ENCODE peak calls at places on chromosome 20, in ten cellular contexts. Z, T, Y, G, F, H, W, R, P and K are unnamed samples.
A peak's percentile ranks its signal among the peaks of the same experiment; 100 is the strongest.

GRCh38 chr20:32966881-32967781 is 37.1 kb downstream of the SUN5 start:
- DNase-seq in R (no peak), Y (peak; percentile 10), H (no peak), W (no peak), P (peak; percentile 29), F (no peak), Z (no peak), G (no peak), T (no peak), K (peak; percentile 44)

GRCh38 chr20:62303327-62304226 is 780 bp downstream of the ADRM1 start:
- DNase-seq in R (no peak), T (peak; percentile 79), P (peak; percentile 65), F (no peak), Z (peak; percentile 30), W (no peak), G (no peak), Y (no peak), H (peak; percentile 8), K (peak; percentile 60)

GRCh38 chr20:3545401-3545925 is 74.6 kb downstream of the ATRN start:
- DNase-seq in H (no peak), Y (no peak), R (no peak), F (no peak), Z (no peak), G (no peak), P (no peak), W (no peak), T (no peak), K (no peak)

GRCh38 chr20:8394308-8394945 is 262.4 kb downstream of the PLCB1 start:
- DNase-seq in P (no peak), F (peak; percentile 23), H (peak; percentile 41), G (no peak), W (no peak), T (no peak), Z (no peak), Y (no peak), R (no peak), K (no peak)

GRCh38 chr20:34200020-34200419 is 41.2 kb upstream of the ASIP start:
- DNase-seq in T (no peak), W (no peak), H (no peak), P (no peak), Y (no peak), R (no peak), F (no peak), G (no peak), Z (no peak), K (no peak)

GRCh38 chr20:32743237-32744112 is at the start of gene COMMD7:
- DNase-seq in H (peak; percentile 38), Y (peak; percentile 71), G (peak; percentile 73), P (peak; percentile 71), Z (peak; percentile 66), F (no peak), R (no peak), T (peak; percentile 95), W (peak; percentile 80), K (peak; percentile 74)

GRCh38 chr20:8967641-8968245 is 101.1 kb upstream of the PLCB4 start:
- DNase-seq in T (no peak), W (no peak), G (no peak), Y (no peak), H (no peak), P (no peak), Z (no peak), F (no peak), R (no peak), K (no peak)

GRCh38 chr20:39066464-39066863 is 104.3 kb downstream of the DHX35 start:
- DNase-seq in F (no peak), G (no peak), Y (peak; percentile 87), Z (peak; percentile 31), W (no peak), R (no peak), H (no peak), P (no peak), T (no peak), K (no peak)

GRCh38 chr20:21052241-21052640 is 53.9 kb downstream of the LINC00237 start:
- DNase-seq in G (no peak), Y (no peak), Z (no peak), T (no peak), H (no peak), R (no peak), P (no peak), W (no peak), F (no peak), K (no peak)

GRCh38 chr20:21050710-21051109 is 55.4 kb downstream of the LINC00237 start:
- DNase-seq in R (no peak), T (no peak), H (no peak), G (no peak), W (no peak), Z (no peak), Y (no peak), F (no peak), P (no peak), K (no peak)

GRCh38 chr20:21046413-21047070 is 59.6 kb downstream of the LINC00237 start:
- DNase-seq in H (no peak), Z (no peak), G (no peak), F (no peak), Y (no peak), T (no peak), P (no peak), W (no peak), R (no peak), K (no peak)

GRCh38 chr20:21047981-21048380 is 58.2 kb downstream of the LINC00237 start:
- DNase-seq in H (no peak), W (no peak), Z (no peak), T (no peak), P (no peak), G (no peak), R (no peak), F (no peak), Y (no peak), K (no peak)

DNA sequence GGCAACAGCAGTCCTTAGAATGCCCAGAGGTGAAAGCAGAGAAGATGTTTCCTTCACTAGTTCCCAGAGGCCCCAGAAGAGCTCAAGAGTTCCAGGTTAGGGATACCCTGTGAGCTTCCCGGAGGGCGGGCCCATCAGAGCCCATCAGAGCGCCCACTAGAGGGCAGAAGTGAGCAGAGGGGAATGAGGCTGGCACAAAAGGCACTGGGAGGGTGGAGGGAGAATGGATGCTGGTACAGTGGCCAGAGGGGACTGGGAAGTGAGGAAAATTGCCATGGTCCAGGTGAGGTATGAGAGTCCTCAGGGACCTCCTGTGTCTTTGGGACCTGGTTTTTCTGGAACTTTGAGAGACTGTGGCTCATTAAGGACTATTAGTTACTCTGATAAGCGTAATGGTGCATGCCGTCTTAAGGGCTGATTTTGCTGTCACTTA is 57.3 kb downstream of the LINC00237 start:
- DNase-seq in G (peak; percentile 58), H (no peak), W (no peak), F (no peak), T (no peak), Z (no peak), R (no peak), Y (peak; percentile 88), P (peak; percentile 60), K (peak; percentile 73)
- TF ChIP-seq CTCF in G (peak; percentile 54), H (peak; percentile 26), W (no peak), F (peak; percentile 51), T (peak; percentile 39), Z (peak; percentile 50), R (peak; percentile 87), Y (peak; percentile 85), P (peak; percentile 93), K (peak; percentile 74)

GRCh38 chr20:20174089-20174835 is 121.9 kb downstream of the CFAP61 start:
- DNase-seq in P (no peak), Z (no peak), H (no peak), T (peak; percentile 31), Y (no peak), R (no peak), F (no peak), W (no peak), G (no peak), K (no peak)
- TF ChIP-seq CTCF in P (no peak), Z (peak; percentile 15), H (no peak), T (no peak), Y (no peak), R (peak; percentile 25), F (no peak), W (no peak), G (no peak), K (no peak)

GRCh38 chr20:58244517-58245030 is 16.1 kb upstream of the ANKRD60 start:
- DNase-seq in W (no peak), H (no peak), P (no peak), R (no peak), G (no peak), Y (no peak), T (no peak), Z (no peak), F (no peak), K (no peak)

GRCh38 chr20:58245181-58245891 is 16.9 kb upstream of the ANKRD60 start:
- DNase-seq in Z (no peak), T (no peak), G (no peak), F (no peak), H (no peak), R (no peak), Y (no peak), W (no peak), P (no peak), K (no peak)

GRCh38 chr20:58243653-58244410 is 15.4 kb upstream of the ANKRD60 start:
- DNase-seq in G (no peak), Y (no peak), W (no peak), P (no peak), T (no peak), Z (no peak), R (no peak), F (no peak), H (no peak), K (no peak)

GRCh38 chr20:58245931-58246330 is 17.5 kb upstream of the ANKRD60 start:
- DNase-seq in P (no peak), R (no peak), T (no peak), F (no peak), W (no peak), Z (no peak), G (no peak), H (no peak), Y (no peak), K (no peak)

GRCh38 chr20:58246346-58246745 is 17.9 kb upstream of the ANKRD60 start:
- DNase-seq in H (peak; percentile 32), F (no peak), W (no peak), T (no peak), Y (peak; percentile 30), R (no peak), G (no peak), Z (no peak), P (no peak), K (no peak)
- TF ChIP-seq CTCF in H (peak; percentile 50), F (peak; percentile 22), W (no peak), T (no peak), Y (no peak), R (peak; percentile 53), G (peak; percentile 16), Z (peak; percentile 41), P (no peak), K (no peak)

GRCh38 chr20:14335122-14335521 is 2.3 kb downstream of the FLRT3 start:
- DNase-seq in Z (no peak), G (no peak), W (no peak), P (no peak), H (no peak), R (no peak), F (no peak), Y (no peak), T (no peak), K (no peak)

GRCh38 chr20:14337400-14338171 is at the start of gene FLRT3:
- DNase-seq in Z (peak; percentile 67), G (peak; percentile 88), T (no peak), R (peak; percentile 78), Y (peak; percentile 75), P (peak; percentile 34), W (peak; percentile 82), F (peak; percentile 90), H (peak; percentile 97), K (peak; percentile 32)

GRCh38 chr20:14334306-14334930 is 3.0 kb downstream of the FLRT3 start:
- DNase-seq in H (peak; percentile 67), Y (peak; percentile 20), W (peak; percentile 53), R (no peak), G (peak; percentile 54), Z (peak; percentile 15), T (no peak), F (peak; percentile 20), P (no peak), K (no peak)

GRCh38 chr20:14333734-14334133 is 3.7 kb downstream of the FLRT3 start:
- DNase-seq in R (no peak), G (no peak), H (no peak), Z (no peak), T (no peak), P (no peak), Y (no peak), W (no peak), F (no peak), K (no peak)

DNA sequence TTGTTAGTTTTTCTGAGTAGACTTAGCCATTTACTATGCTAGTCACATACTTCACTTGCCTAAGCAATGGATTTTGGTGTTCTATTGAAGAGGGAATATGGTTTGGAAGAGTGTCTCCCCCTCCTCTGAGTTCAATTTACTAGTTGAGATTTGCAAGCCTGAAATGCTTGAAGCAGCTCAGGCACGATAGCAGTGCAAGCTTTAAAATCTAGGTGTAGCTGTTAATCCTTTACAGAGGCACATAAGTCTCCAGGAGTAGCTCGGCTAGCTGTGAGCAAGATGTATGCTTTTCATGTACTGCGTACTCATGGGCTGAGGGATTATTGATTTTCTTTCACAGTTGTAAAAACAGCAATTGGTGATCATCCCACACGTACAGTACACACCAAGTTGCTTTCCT is 745 bp downstream of the FLRT3 start:
- DNase-seq in T (no peak), W (no peak), Y (no peak), P (no peak), R (no peak), H (no peak), F (no peak), G (peak; percentile 7), Z (no peak), K (no peak)
- TF ChIP-seq CTCF in T (no peak), W (no peak), Y (no peak), P (no peak), R (no peak), H (no peak), F (peak; percentile 3), G (no peak), Z (peak; percentile 13), K (no peak)